ENCODE peak calls at places on chromosomes 5 and 9, in four cellular contexts. Y is A549, L is HepG2, Z is K562. C is an unnamed sample.

GRCh38 chr5:160339406-160340140 is 27.2 kb upstream of the CCNJL start:
- DNase-seq in Y (no peak), L (no peak), Z (no peak), C (no peak)

GRCh38 chr5:51881901-51882300 is 498.7 kb downstream of the ISL1 start:
- DNase-seq in Y (no peak), L (no peak), Z (no peak), C (no peak)

GRCh38 chr5:142886956-142887355 is 116.8 kb downstream of the ARHGAP26 start:
- DNase-seq in Y (no peak), L (no peak), Z (no peak), C (no peak)

GRCh38 chr9:20941177-20941690 is 90.2 kb downstream of the HACD4 start:
- DNase-seq in Y (peak; percentile 71), L (peak; percentile 63), Z (no peak), C (peak; percentile 71)

GRCh38 chr9:21801683-21802417 is 586 bp upstream of the MTAP start:
- DNase-seq in Y (peak; percentile 82), L (peak; percentile 62), Z (no peak), C (peak; percentile 85)

GRCh38 chr5:134595458-134595838 is 37.2 kb downstream of the SAR1B start:
- DNase-seq in Y (no peak), L (no peak), Z (no peak), C (no peak)

GRCh38 chr9:126483468-126484056 is 130.2 kb upstream of the LMX1B start:
- DNase-seq in Y (no peak), L (no peak), Z (no peak), C (no peak)

GRCh38 chr5:76303917-76304316 is 99.2 kb upstream of the IQGAP2 start:
- DNase-seq in Y (peak; percentile 10), L (no peak), Z (no peak), C (no peak)

GRCh38 chr5:74638776-74639537 is 1.6 kb downstream of the ENC1 start:
- DNase-seq in Y (no peak), L (no peak), Z (no peak), C (peak; percentile 61)

GRCh38 chr9:136194540-136194939 is 10.4 kb downstream of the LHX3 start:
- DNase-seq in Y (peak; percentile 36), L (no peak), Z (no peak), C (no peak)

GRCh38 chr5:73892806-73893205 is 266.8 kb downstream of the ARHGEF28 start:
- DNase-seq in Y (no peak), L (no peak), Z (no peak), C (peak; percentile 96)

DNA sequence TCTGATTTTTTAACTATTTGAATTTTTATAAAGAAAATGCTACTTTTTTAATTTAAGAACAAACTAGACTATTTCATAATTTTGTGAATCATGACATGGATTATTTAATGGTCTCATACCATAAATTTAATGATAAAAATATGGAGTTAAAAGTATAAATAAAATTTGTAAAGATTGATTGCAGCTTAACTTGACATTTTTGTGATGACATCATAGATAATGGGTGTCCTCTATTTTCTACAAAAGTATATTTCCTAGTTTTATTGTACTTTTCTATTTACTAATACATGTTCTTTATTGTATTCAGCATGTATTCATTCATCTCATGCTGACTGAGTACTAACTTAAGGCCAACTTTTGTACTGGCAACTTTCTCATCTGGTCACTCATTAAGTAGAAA is 1096.5 kb downstream of the NR2F1-AS1 start:
- DNase-seq in Y (no peak), L (no peak), Z (no peak), C (no peak)
- TF ChIP-seq MAZ in Y (no peak), L (no peak), Z (no peak), C (no peak)

DNA sequence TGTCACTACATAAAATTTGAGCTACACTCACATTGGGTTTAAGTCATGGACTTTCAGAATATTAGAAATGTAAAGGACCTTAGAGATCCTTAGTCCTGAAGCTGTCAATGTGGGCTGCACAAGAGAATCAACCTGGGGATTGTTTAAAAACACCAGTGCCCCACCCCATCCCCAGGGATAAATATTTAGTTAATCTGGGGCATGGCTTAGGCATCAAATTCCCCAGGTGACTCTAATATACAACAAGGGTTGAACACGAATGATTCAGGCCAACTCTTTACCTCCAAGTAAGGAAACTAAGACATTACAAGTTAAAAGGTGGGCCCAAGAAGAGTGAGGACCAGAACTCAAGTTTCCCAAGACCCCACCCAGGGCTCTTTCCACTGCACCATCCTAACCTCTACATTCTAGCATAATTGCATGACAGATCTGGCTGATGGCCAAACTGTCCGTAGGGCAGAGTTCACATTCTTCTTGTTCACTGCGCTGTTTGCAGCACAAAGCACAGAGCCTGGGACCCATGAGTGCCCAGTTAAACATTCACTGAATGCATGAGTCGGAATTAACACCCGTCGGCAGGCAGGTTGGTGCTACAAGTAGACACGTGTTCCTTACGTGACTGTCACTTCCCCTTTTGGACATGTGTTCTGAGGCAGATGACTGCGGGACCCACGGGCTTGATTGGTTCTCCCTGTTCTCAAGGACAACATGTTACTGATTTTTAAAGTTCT is 25.2 kb downstream of the CYFIP2 start:
- DNase-seq in Y (peak; percentile 85), L (peak; percentile 99), Z (no peak), C (no peak)
- TF ChIP-seq MAZ in Y (no peak), L (peak; percentile 51), Z (no peak), C (no peak)

GRCh38 chr9:76396144-76396543 is 1.9 kb upstream of the RFK start:
- DNase-seq in Y (no peak), L (no peak), Z (no peak), C (no peak)

GRCh38 chr9:76395381-76395780 is 1.2 kb upstream of the RFK start:
- DNase-seq in Y (no peak), L (no peak), Z (no peak), C (no peak)

GRCh38 chr9:76394023-76394895 is at the start of gene RFK:
- DNase-seq in Y (peak; percentile 96), L (peak; percentile 85), Z (peak; percentile 86), C (peak; percentile 93)

GRCh38 chr9:76396597-76396996 is 2.4 kb upstream of the RFK start:
- DNase-seq in Y (no peak), L (no peak), Z (no peak), C (no peak)

GRCh38 chr9:76394896-76395244 is 644 bp upstream of the RFK start:
- DNase-seq in Y (peak; percentile 85), L (peak; percentile 93), Z (peak; percentile 46), C (no peak)
- TF ChIP-seq MAZ in Y (no peak), L (no peak), Z (no peak), C (no peak)

GRCh38 chr9:128493424-128493823 is 11.1 kb upstream of the GLE1 start:
- DNase-seq in Y (no peak), L (no peak), Z (no peak), C (no peak)

GRCh38 chr9:128495804-128496417 is 8.6 kb upstream of the GLE1 start:
- DNase-seq in Y (peak; percentile 52), L (peak; percentile 70), Z (no peak), C (no peak)

GRCh38 chr9:128494743-128495124 is 9.8 kb upstream of the GLE1 start:
- DNase-seq in Y (no peak), L (no peak), Z (no peak), C (no peak)

GRCh38 chr9:128497824-128498610 is 6.5 kb upstream of the GLE1 start:
- DNase-seq in Y (no peak), L (no peak), Z (no peak), C (no peak)

DNA sequence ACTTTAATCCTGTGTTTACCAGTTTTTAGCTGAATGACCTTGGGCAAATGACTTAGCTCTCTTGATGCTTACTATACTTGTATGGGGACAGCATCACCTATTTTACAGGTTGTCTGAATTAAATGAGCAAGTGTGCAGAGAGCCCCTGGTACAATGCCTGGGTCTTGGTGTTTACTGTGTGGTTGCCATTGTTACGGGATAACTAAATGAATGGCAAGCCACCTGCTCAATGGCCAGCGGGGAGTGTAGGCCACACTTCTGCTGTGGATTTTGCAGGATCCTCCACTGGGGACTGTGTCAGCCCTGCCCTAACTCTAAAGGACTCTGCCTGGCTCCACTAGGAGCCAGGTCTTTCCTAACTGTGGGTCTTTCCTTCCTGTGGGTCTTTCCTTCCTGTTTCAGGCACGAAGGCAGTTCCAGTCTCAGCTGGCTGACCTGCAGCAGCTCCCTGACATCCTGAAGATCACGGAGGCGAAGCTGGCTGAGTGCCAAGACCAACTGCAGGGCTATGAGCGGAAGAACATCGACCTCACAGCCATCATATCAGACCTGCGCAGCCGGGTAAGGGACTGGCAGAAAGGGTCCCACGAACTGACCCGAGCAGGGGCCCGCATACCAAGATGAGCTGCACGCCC is 10.3 kb upstream of the GLE1 start:
- DNase-seq in Y (no peak), L (no peak), Z (peak; percentile 61), C (no peak)
- TF ChIP-seq MAZ in Y (no peak), L (no peak), Z (no peak), C (no peak)

C was measured in IMR-90.